ENCODE peak calls at places on chromosomes 11 and 22, in five cellular contexts. One of them, this sample, is unnamed.

GRCh38 chr22:37741312-37741795 is 44.5 kb downstream of the TRIOBP start:
- DNase-seq in MM.1S: no peak
- DNase-seq in choroid plexus epithelial cell: peak; percentile 99
- DNase-seq in bronchial epithelial cell: peak; percentile 91
- DNase-seq in stomach: peak; percentile 76
- DNase-seq in this sample: peak; percentile 98

GRCh38 chr11:107741044-107741823 is 29.4 kb upstream of the SLN start:
- DNase-seq in MM.1S: peak; percentile 23
- DNase-seq in choroid plexus epithelial cell: peak; percentile 72
- DNase-seq in bronchial epithelial cell: peak; percentile 36
- DNase-seq in stomach: no peak
- DNase-seq in this sample: no peak

GRCh38 chr22:24601217-24602104 is 1.5 kb upstream of the GGT1 start:
- DNase-seq in MM.1S: peak; percentile 35
- DNase-seq in choroid plexus epithelial cell: no peak
- DNase-seq in bronchial epithelial cell: no peak
- DNase-seq in stomach: peak; percentile 97
- DNase-seq in this sample: no peak

GRCh38 chr11:2991477-2992233 is 474 bp downstream of the NAP1L4 start:
- DNase-seq in MM.1S: peak; percentile 34
- DNase-seq in choroid plexus epithelial cell: peak; percentile 43
- DNase-seq in bronchial epithelial cell: no peak
- DNase-seq in stomach: no peak
- DNase-seq in this sample: peak; percentile 95

GRCh38 chr22:46122511-46122971 is 27.8 kb upstream of the PPARA start:
- DNase-seq in MM.1S: peak; percentile 67
- DNase-seq in choroid plexus epithelial cell: peak; percentile 65
- DNase-seq in bronchial epithelial cell: no peak
- DNase-seq in stomach: peak; percentile 76
- DNase-seq in this sample: no peak

GRCh38 chr11:13944016-13944415 is 18.5 kb upstream of the SPON1 start:
- DNase-seq in MM.1S: no peak
- DNase-seq in choroid plexus epithelial cell: no peak
- DNase-seq in bronchial epithelial cell: peak; percentile 82
- DNase-seq in stomach: no peak
- DNase-seq in this sample: no peak

GRCh38 chr11:59523541-59523940 is 12.2 kb downstream of the OR4D9 start:
- DNase-seq in MM.1S: no peak
- DNase-seq in choroid plexus epithelial cell: no peak
- DNase-seq in bronchial epithelial cell: no peak
- DNase-seq in stomach: no peak
- DNase-seq in this sample: no peak

GRCh38 chr11:112961146-112961668 is at the start of gene NCAM1:
- DNase-seq in MM.1S: peak; percentile 62
- DNase-seq in choroid plexus epithelial cell: peak; percentile 77
- DNase-seq in bronchial epithelial cell: peak; percentile 8
- DNase-seq in stomach: peak; percentile 67
- DNase-seq in this sample: no peak

GRCh38 chr11:121435796-121436511 is 16.2 kb upstream of the SORL1 start:
- DNase-seq in MM.1S: no peak
- DNase-seq in choroid plexus epithelial cell: no peak
- DNase-seq in bronchial epithelial cell: no peak
- DNase-seq in stomach: no peak
- DNase-seq in this sample: no peak

GRCh38 chr22:19480173-19480568 is 451 bp downstream of the CDC45 start:
- DNase-seq in MM.1S: no peak
- DNase-seq in choroid plexus epithelial cell: no peak
- DNase-seq in bronchial epithelial cell: no peak
- DNase-seq in stomach: no peak
- DNase-seq in this sample: no peak

GRCh38 chr22:20124083-20124787 is 7.2 kb upstream of the TRMT2A start:
- DNase-seq in MM.1S: no peak
- DNase-seq in choroid plexus epithelial cell: no peak
- DNase-seq in bronchial epithelial cell: no peak
- DNase-seq in stomach: no peak
- DNase-seq in this sample: no peak

GRCh38 chr22:21591695-21592094 is 24.2 kb downstream of the UBE2L3 start:
- DNase-seq in MM.1S: no peak
- DNase-seq in choroid plexus epithelial cell: no peak
- DNase-seq in bronchial epithelial cell: no peak
- DNase-seq in stomach: no peak
- DNase-seq in this sample: no peak

GRCh38 chr22:37088108-37088605 is 21.4 kb downstream of the TMPRSS6 start:
- DNase-seq in MM.1S: no peak
- DNase-seq in choroid plexus epithelial cell: peak; percentile 13
- DNase-seq in bronchial epithelial cell: peak; percentile 33
- DNase-seq in stomach: no peak
- DNase-seq in this sample: no peak

GRCh38 chr22:46613606-46613997 is 6.6 kb upstream of the GRAMD4 start:
- DNase-seq in MM.1S: peak; percentile 36
- DNase-seq in choroid plexus epithelial cell: peak; percentile 27
- DNase-seq in bronchial epithelial cell: no peak
- DNase-seq in stomach: no peak
- DNase-seq in this sample: no peak

GRCh38 chr11:107785401-107785800 is 73.2 kb downstream of the SLC35F2 start:
- DNase-seq in MM.1S: no peak
- DNase-seq in choroid plexus epithelial cell: peak; percentile 44
- DNase-seq in bronchial epithelial cell: peak; percentile 35
- DNase-seq in stomach: no peak
- DNase-seq in this sample: no peak

GRCh38 chr22:39467390-39467901 is 10.6 kb downstream of the MGAT3 start:
- DNase-seq in MM.1S: peak; percentile 76
- DNase-seq in choroid plexus epithelial cell: no peak
- DNase-seq in bronchial epithelial cell: no peak
- DNase-seq in stomach: no peak
- DNase-seq in this sample: no peak

GRCh38 chr11:7028141-7028540 is 7.9 kb downstream of the NLRP14 start:
- DNase-seq in MM.1S: no peak
- DNase-seq in choroid plexus epithelial cell: no peak
- DNase-seq in bronchial epithelial cell: no peak
- DNase-seq in stomach: no peak
- DNase-seq in this sample: no peak

GRCh38 chr11:104324276-104324675 is 160.3 kb upstream of the PDGFD start:
- DNase-seq in MM.1S: no peak
- DNase-seq in choroid plexus epithelial cell: no peak
- DNase-seq in bronchial epithelial cell: no peak
- DNase-seq in stomach: no peak
- DNase-seq in this sample: no peak

GRCh38 chr11:119691020-119691666 is 37.9 kb downstream of the NECTIN1 start:
- DNase-seq in MM.1S: peak; percentile 33
- DNase-seq in choroid plexus epithelial cell: no peak
- DNase-seq in bronchial epithelial cell: no peak
- DNase-seq in stomach: no peak
- DNase-seq in this sample: no peak

GRCh38 chr11:99934008-99934407 is 753.1 kb upstream of the ARHGAP42 start:
- DNase-seq in MM.1S: no peak
- DNase-seq in choroid plexus epithelial cell: peak; percentile 71
- DNase-seq in bronchial epithelial cell: peak; percentile 30
- DNase-seq in stomach: no peak
- DNase-seq in this sample: no peak

GRCh38 chr11:121575250-121575962 is 122.6 kb upstream of the SORL1-AS1 start:
- DNase-seq in MM.1S: no peak
- DNase-seq in choroid plexus epithelial cell: peak; percentile 83
- DNase-seq in bronchial epithelial cell: no peak
- DNase-seq in stomach: peak; percentile 32
- DNase-seq in this sample: no peak

GRCh38 chr22:23036684-23037428 is 33.5 kb upstream of the GNAZ start:
- DNase-seq in MM.1S: no peak
- DNase-seq in choroid plexus epithelial cell: peak; percentile 8
- DNase-seq in bronchial epithelial cell: peak; percentile 22
- DNase-seq in stomach: no peak
- DNase-seq in this sample: peak; percentile 66

GRCh38 chr22:37162221-37163095 is 12.7 kb upstream of the IL2RB start:
- DNase-seq in MM.1S: peak; percentile 89
- DNase-seq in choroid plexus epithelial cell: peak; percentile 54
- DNase-seq in bronchial epithelial cell: no peak
- DNase-seq in stomach: no peak
- DNase-seq in this sample: no peak

GRCh38 chr11:59901306-59901705 is 22.7 kb downstream of the OOSP3 start:
- DNase-seq in MM.1S: no peak
- DNase-seq in choroid plexus epithelial cell: peak; percentile 73
- DNase-seq in bronchial epithelial cell: peak; percentile 94
- DNase-seq in stomach: no peak
- DNase-seq in this sample: no peak

GRCh38 chr11:70782401-70782913 is 384.1 kb downstream of the CTTN start:
- DNase-seq in MM.1S: no peak
- DNase-seq in choroid plexus epithelial cell: no peak
- DNase-seq in bronchial epithelial cell: no peak
- DNase-seq in stomach: no peak
- DNase-seq in this sample: no peak

GRCh38 chr11:16839821-16840220 is 101.4 kb downstream of the C11orf58 start:
- DNase-seq in MM.1S: no peak
- DNase-seq in choroid plexus epithelial cell: no peak
- DNase-seq in bronchial epithelial cell: no peak
- DNase-seq in stomach: no peak
- DNase-seq in this sample: no peak

GRCh38 chr11:3156282-3156660 is 8.8 kb downstream of the OSBPL5 start:
- DNase-seq in MM.1S: no peak
- DNase-seq in choroid plexus epithelial cell: peak; percentile 27
- DNase-seq in bronchial epithelial cell: no peak
- DNase-seq in stomach: no peak
- DNase-seq in this sample: no peak

DNA sequence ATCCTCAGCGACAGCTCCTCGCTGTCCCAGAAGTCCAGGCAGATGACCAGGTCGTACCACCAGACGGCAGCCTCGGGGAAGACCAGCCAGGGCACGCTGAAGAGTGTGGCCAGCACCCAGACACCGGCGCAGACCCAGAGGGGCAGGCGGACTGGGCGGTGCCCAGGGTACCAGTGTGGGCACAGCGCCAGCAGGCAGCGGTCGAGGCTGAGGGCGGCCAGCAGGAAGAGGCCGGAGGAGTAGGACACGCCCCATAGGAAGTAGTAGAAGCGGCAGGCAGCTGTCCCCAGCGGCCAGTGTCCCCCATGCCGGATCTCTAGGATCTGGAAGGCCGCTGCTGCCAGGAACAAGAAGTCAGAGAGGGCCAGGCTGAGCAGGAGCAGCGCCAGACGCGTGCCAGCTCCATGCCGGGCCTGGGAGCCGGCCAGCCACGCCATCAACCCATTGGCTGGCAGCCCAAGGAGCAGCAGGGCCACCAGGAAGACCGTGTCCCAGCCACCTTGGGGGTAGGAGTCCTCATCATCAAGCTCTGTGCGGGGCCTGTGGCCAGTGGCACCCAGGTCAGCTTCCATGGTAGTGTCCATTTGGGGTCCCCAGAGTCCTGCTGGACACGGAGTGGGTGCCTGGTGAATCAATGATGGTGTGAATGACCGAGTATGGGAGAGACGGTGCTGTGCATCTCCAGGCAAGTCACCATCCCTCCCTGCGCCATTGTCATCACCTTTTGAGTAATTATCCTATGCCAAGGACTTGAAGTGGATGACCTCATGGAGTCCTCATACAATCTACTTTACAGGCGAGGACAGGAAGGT is at the start of gene GPR152:
- DNase-seq in MM.1S: no peak
- DNase-seq in choroid plexus epithelial cell: no peak
- DNase-seq in bronchial epithelial cell: no peak
- DNase-seq in stomach: peak; percentile 81
- DNase-seq in this sample: no peak
- H3K4me3 ChIP-seq in MM.1S: no peak within 1 kb of the TSS
- H3K4me3 ChIP-seq in choroid plexus epithelial cell: no peak within 1 kb of the TSS
- H3K4me3 ChIP-seq in bronchial epithelial cell: no peak within 1 kb of the TSS
- H3K4me3 ChIP-seq in stomach: peak within 1 kb of the TSS; percentile 22
- H3K4me3 ChIP-seq in this sample: no peak within 1 kb of the TSS

GRCh38 chr11:74171630-74172465 is 759 bp downstream of the PPME1 start:
- DNase-seq in MM.1S: no peak
- DNase-seq in choroid plexus epithelial cell: peak; percentile 24
- DNase-seq in bronchial epithelial cell: peak; percentile 10
- DNase-seq in stomach: no peak
- DNase-seq in this sample: no peak

GRCh38 chr11:74169736-74170458 is 905 bp downstream of the C2CD3 start:
- DNase-seq in MM.1S: no peak
- DNase-seq in choroid plexus epithelial cell: no peak
- DNase-seq in bronchial epithelial cell: peak; percentile 12
- DNase-seq in stomach: no peak
- DNase-seq in this sample: no peak

GRCh38 chr11:74168838-74169237 is 2.0 kb downstream of the C2CD3 start:
- DNase-seq in MM.1S: no peak
- DNase-seq in choroid plexus epithelial cell: no peak
- DNase-seq in bronchial epithelial cell: no peak
- DNase-seq in stomach: no peak
- DNase-seq in this sample: no peak

GRCh38 chr11:74175923-74176322 is 4.8 kb downstream of the PPME1 start:
- DNase-seq in MM.1S: no peak
- DNase-seq in choroid plexus epithelial cell: no peak
- DNase-seq in bronchial epithelial cell: no peak
- DNase-seq in stomach: no peak
- DNase-seq in this sample: no peak

DNA sequence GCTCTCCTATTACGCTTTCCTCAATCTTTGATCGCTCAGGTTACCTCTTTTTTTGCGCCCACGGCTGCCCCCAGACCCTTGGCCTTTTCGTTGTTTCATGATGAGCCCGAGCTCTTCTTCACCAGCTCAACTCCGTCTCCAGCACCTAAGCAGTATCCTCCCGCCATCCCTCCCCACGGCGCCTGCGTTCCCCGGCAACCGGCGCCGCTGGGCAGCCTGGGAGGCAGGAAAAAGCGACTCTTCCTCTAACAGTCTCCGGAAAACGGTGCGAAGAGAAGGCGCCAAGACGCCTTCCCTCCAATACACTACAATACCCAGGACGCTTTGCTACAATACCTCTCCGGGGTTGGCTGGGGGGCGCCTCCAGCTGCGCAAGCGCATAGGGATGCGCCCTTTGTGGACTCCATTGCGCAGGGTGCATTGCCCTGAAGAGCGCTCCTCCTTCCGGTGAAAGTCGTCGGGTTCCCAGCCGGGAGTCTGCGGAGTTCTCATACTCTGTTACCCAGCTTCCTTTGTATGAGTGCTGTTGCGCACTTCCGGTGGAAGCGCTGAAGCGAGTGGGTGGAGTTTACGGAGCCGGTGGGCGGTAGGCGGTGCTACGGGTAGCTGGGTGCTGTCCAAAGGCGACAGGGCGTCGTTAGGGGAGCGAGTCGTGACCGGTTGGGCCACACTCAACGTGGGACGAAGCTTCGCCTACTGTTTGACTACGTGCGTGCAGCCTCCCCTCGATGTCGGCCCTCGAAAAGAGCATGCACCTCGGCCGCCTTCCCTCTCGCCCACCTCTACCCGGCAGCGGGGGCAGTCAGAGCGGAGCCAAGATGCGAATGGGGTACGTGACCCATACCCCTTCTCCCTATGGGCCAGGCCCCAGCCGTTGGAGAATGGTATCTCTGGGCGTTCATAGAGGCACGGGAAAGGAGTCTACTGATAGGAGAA is at the start of the genes C2CD3 and PPME1:
- DNase-seq in MM.1S: peak; percentile 99
- DNase-seq in choroid plexus epithelial cell: peak; percentile 100
- DNase-seq in bronchial epithelial cell: peak; percentile 99
- DNase-seq in stomach: peak; percentile 98
- DNase-seq in this sample: peak; percentile 99
- H3K4me3 ChIP-seq in MM.1S: peak within 1 kb of the TSS; percentile 90
- H3K4me3 ChIP-seq in choroid plexus epithelial cell: peak within 1 kb of the TSS; percentile 71
- H3K4me3 ChIP-seq in bronchial epithelial cell: peak within 1 kb of the TSS; percentile 62
- H3K4me3 ChIP-seq in stomach: peak within 1 kb of the TSS; percentile 87
- H3K4me3 ChIP-seq in this sample: peak within 1 kb of the TSS; percentile 72

GRCh38 chr22:43090130-43090789 is 1.1 kb upstream of the TTLL1 start:
- DNase-seq in MM.1S: peak; percentile 67
- DNase-seq in choroid plexus epithelial cell: peak; percentile 95
- DNase-seq in bronchial epithelial cell: peak; percentile 82
- DNase-seq in stomach: peak; percentile 49
- DNase-seq in this sample: no peak
- H3K4me3 ChIP-seq in MM.1S: no peak overlapping the region
- H3K4me3 ChIP-seq in choroid plexus epithelial cell: no peak overlapping the region
- H3K4me3 ChIP-seq in bronchial epithelial cell: no peak overlapping the region
- H3K4me3 ChIP-seq in stomach: no peak overlapping the region
- H3K4me3 ChIP-seq in this sample: no peak overlapping the region

GRCh38 chr22:35915477-35916013 is 113.1 kb downstream of the RBFOX2 start:
- DNase-seq in MM.1S: no peak
- DNase-seq in choroid plexus epithelial cell: peak; percentile 21
- DNase-seq in bronchial epithelial cell: peak; percentile 77
- DNase-seq in stomach: no peak
- DNase-seq in this sample: no peak
- H3K4me3 ChIP-seq in MM.1S: no peak overlapping the region
- H3K4me3 ChIP-seq in choroid plexus epithelial cell: peak overlapping the region; percentile 58
- H3K4me3 ChIP-seq in bronchial epithelial cell: no peak overlapping the region
- H3K4me3 ChIP-seq in stomach: peak overlapping the region; percentile 39
- H3K4me3 ChIP-seq in this sample: peak overlapping the region; percentile 40